ENCODE peak calls at places on chromosomes 16 and 17, in seven cellular contexts. One of them, this sample, is unnamed.
A peak's percentile ranks its signal among the peaks of the same experiment; 100 is the strongest.

GRCh38 chr17:42018988-42019387 is 902 bp upstream of the NKIRAS2 start:
- DNase-seq in Calu3: no peak
- DNase-seq in EL: no peak
- DNase-seq in lower lobe of right lung: no peak
- DNase-seq in hypothalamus: no peak
- DNase-seq in stimulated activated CD8-positive, alpha-beta memory T cell treated with anti-CD3 and anti-CD28 coated beads, Interleukin-7, amount 100 ng/mL, for 1 hour: no peak
- DNase-seq in Right ventricle myocardium superior: no peak
- DNase-seq in this sample: no peak

GRCh38 chr17:65079489-65079900 is 23.0 kb upstream of the GNA13 start:
- DNase-seq in EL: no peak
- DNase-seq in Right ventricle myocardium superior: no peak
- DNase-seq in lower lobe of right lung: no peak
- DNase-seq in stimulated activated CD8-positive, alpha-beta memory T cell treated with anti-CD3 and anti-CD28 coated beads, Interleukin-7, amount 100 ng/mL, for 1 hour: no peak
- DNase-seq in Calu3: no peak
- DNase-seq in hypothalamus: no peak
- DNase-seq in this sample: no peak

GRCh38 chr17:64156670-64157069 is 26.7 kb upstream of the ERN1 start:
- DNase-seq in Right ventricle myocardium superior: no peak
- DNase-seq in hypothalamus: peak; percentile 17
- DNase-seq in Calu3: no peak
- DNase-seq in stimulated activated CD8-positive, alpha-beta memory T cell treated with anti-CD3 and anti-CD28 coated beads, Interleukin-7, amount 100 ng/mL, for 1 hour: no peak
- DNase-seq in lower lobe of right lung: no peak
- DNase-seq in EL: no peak
- DNase-seq in this sample: no peak

GRCh38 chr16:64933890-64934289 is 188.0 kb downstream of the CDH11 start:
- DNase-seq in stimulated activated CD8-positive, alpha-beta memory T cell treated with anti-CD3 and anti-CD28 coated beads, Interleukin-7, amount 100 ng/mL, for 1 hour: no peak
- DNase-seq in Right ventricle myocardium superior: no peak
- DNase-seq in Calu3: no peak
- DNase-seq in EL: no peak
- DNase-seq in lower lobe of right lung: no peak
- DNase-seq in hypothalamus: no peak
- DNase-seq in this sample: peak; percentile 18

GRCh38 chr16:70694517-70695218 is 8.8 kb upstream of the MTSS2 start:
- DNase-seq in EL: no peak
- DNase-seq in Right ventricle myocardium superior: peak; percentile 39
- DNase-seq in stimulated activated CD8-positive, alpha-beta memory T cell treated with anti-CD3 and anti-CD28 coated beads, Interleukin-7, amount 100 ng/mL, for 1 hour: no peak
- DNase-seq in Calu3: no peak
- DNase-seq in lower lobe of right lung: no peak
- DNase-seq in hypothalamus: no peak
- DNase-seq in this sample: peak; percentile 66

GRCh38 chr16:31323959-31324629 is 30.9 kb upstream of the ITGAX start:
- DNase-seq in EL: no peak
- DNase-seq in Calu3: no peak
- DNase-seq in hypothalamus: no peak
- DNase-seq in Right ventricle myocardium superior: no peak
- DNase-seq in lower lobe of right lung: no peak
- DNase-seq in stimulated activated CD8-positive, alpha-beta memory T cell treated with anti-CD3 and anti-CD28 coated beads, Interleukin-7, amount 100 ng/mL, for 1 hour: no peak
- DNase-seq in this sample: no peak

GRCh38 chr16:71537643-71538042 is 11.4 kb downstream of the CHST4 start:
- DNase-seq in lower lobe of right lung: no peak
- DNase-seq in Right ventricle myocardium superior: no peak
- DNase-seq in hypothalamus: no peak
- DNase-seq in stimulated activated CD8-positive, alpha-beta memory T cell treated with anti-CD3 and anti-CD28 coated beads, Interleukin-7, amount 100 ng/mL, for 1 hour: no peak
- DNase-seq in Calu3: peak; percentile 78
- DNase-seq in EL: peak; percentile 32
- DNase-seq in this sample: peak; percentile 37

GRCh38 chr17:60538726-60539125 is 12.7 kb upstream of the APPBP2 start:
- DNase-seq in Calu3: no peak
- DNase-seq in stimulated activated CD8-positive, alpha-beta memory T cell treated with anti-CD3 and anti-CD28 coated beads, Interleukin-7, amount 100 ng/mL, for 1 hour: no peak
- DNase-seq in EL: no peak
- DNase-seq in lower lobe of right lung: no peak
- DNase-seq in hypothalamus: no peak
- DNase-seq in Right ventricle myocardium superior: no peak
- DNase-seq in this sample: no peak

GRCh38 chr16:53714080-53715050 is 10.4 kb downstream of the FTO start:
- DNase-seq in hypothalamus: no peak
- DNase-seq in EL: no peak
- DNase-seq in Calu3: no peak
- DNase-seq in lower lobe of right lung: no peak
- DNase-seq in Right ventricle myocardium superior: no peak
- DNase-seq in stimulated activated CD8-positive, alpha-beta memory T cell treated with anti-CD3 and anti-CD28 coated beads, Interleukin-7, amount 100 ng/mL, for 1 hour: no peak
- DNase-seq in this sample: no peak

GRCh38 chr16:106623-107324 is 28.7 kb downstream of the MPG start:
- DNase-seq in lower lobe of right lung: no peak
- DNase-seq in Right ventricle myocardium superior: no peak
- DNase-seq in hypothalamus: no peak
- DNase-seq in EL: peak; percentile 76
- DNase-seq in Calu3: peak; percentile 66
- DNase-seq in stimulated activated CD8-positive, alpha-beta memory T cell treated with anti-CD3 and anti-CD28 coated beads, Interleukin-7, amount 100 ng/mL, for 1 hour: no peak
- DNase-seq in this sample: peak; percentile 91

GRCh38 chr17:79485399-79485985 is 125.4 kb downstream of the RBFOX3 start:
- DNase-seq in hypothalamus: no peak
- DNase-seq in EL: no peak
- DNase-seq in Calu3: no peak
- DNase-seq in stimulated activated CD8-positive, alpha-beta memory T cell treated with anti-CD3 and anti-CD28 coated beads, Interleukin-7, amount 100 ng/mL, for 1 hour: no peak
- DNase-seq in lower lobe of right lung: no peak
- DNase-seq in Right ventricle myocardium superior: no peak
- DNase-seq in this sample: no peak

GRCh38 chr16:3578610-3579551 is 1.7 kb upstream of the NLRC3 start:
- DNase-seq in EL: peak; percentile 16
- DNase-seq in stimulated activated CD8-positive, alpha-beta memory T cell treated with anti-CD3 and anti-CD28 coated beads, Interleukin-7, amount 100 ng/mL, for 1 hour: no peak
- DNase-seq in Calu3: no peak
- DNase-seq in hypothalamus: no peak
- DNase-seq in Right ventricle myocardium superior: no peak
- DNase-seq in lower lobe of right lung: no peak
- DNase-seq in this sample: no peak

GRCh38 chr17:69672924-69673323 is 258.4 kb downstream of the MAP2K6 start:
- DNase-seq in Right ventricle myocardium superior: no peak
- DNase-seq in lower lobe of right lung: no peak
- DNase-seq in Calu3: no peak
- DNase-seq in stimulated activated CD8-positive, alpha-beta memory T cell treated with anti-CD3 and anti-CD28 coated beads, Interleukin-7, amount 100 ng/mL, for 1 hour: no peak
- DNase-seq in hypothalamus: no peak
- DNase-seq in EL: peak; percentile 87
- DNase-seq in this sample: peak; percentile 62

GRCh38 chr17:49111934-49112333 is 20.6 kb upstream of the B4GALNT2 start:
- DNase-seq in Right ventricle myocardium superior: no peak
- DNase-seq in lower lobe of right lung: no peak
- DNase-seq in hypothalamus: no peak
- DNase-seq in EL: no peak
- DNase-seq in stimulated activated CD8-positive, alpha-beta memory T cell treated with anti-CD3 and anti-CD28 coated beads, Interleukin-7, amount 100 ng/mL, for 1 hour: no peak
- DNase-seq in Calu3: no peak
- DNase-seq in this sample: no peak

GRCh38 chr16:50326835-50327465 is 41.8 kb downstream of the BRD7 start:
- DNase-seq in Calu3: no peak
- DNase-seq in stimulated activated CD8-positive, alpha-beta memory T cell treated with anti-CD3 and anti-CD28 coated beads, Interleukin-7, amount 100 ng/mL, for 1 hour: peak; percentile 46
- DNase-seq in lower lobe of right lung: no peak
- DNase-seq in Right ventricle myocardium superior: no peak
- DNase-seq in hypothalamus: no peak
- DNase-seq in EL: peak; percentile 25
- DNase-seq in this sample: peak; percentile 67

GRCh38 chr17:64355536-64356303 is 34.9 kb downstream of the PECAM1 start:
- DNase-seq in lower lobe of right lung: no peak
- DNase-seq in hypothalamus: no peak
- DNase-seq in stimulated activated CD8-positive, alpha-beta memory T cell treated with anti-CD3 and anti-CD28 coated beads, Interleukin-7, amount 100 ng/mL, for 1 hour: no peak
- DNase-seq in Right ventricle myocardium superior: peak; percentile 31
- DNase-seq in EL: peak; percentile 57
- DNase-seq in Calu3: no peak
- DNase-seq in this sample: no peak

GRCh38 chr16:2037631-2038358 is 9.8 kb downstream of the NTHL1 start:
- DNase-seq in Right ventricle myocardium superior: no peak
- DNase-seq in Calu3: no peak
- DNase-seq in hypothalamus: no peak
- DNase-seq in EL: no peak
- DNase-seq in lower lobe of right lung: no peak
- DNase-seq in stimulated activated CD8-positive, alpha-beta memory T cell treated with anti-CD3 and anti-CD28 coated beads, Interleukin-7, amount 100 ng/mL, for 1 hour: no peak
- DNase-seq in this sample: no peak

GRCh38 chr16:78939600-78939999 is 660.9 kb downstream of the MAF start:
- DNase-seq in hypothalamus: no peak
- DNase-seq in lower lobe of right lung: no peak
- DNase-seq in stimulated activated CD8-positive, alpha-beta memory T cell treated with anti-CD3 and anti-CD28 coated beads, Interleukin-7, amount 100 ng/mL, for 1 hour: no peak
- DNase-seq in Right ventricle myocardium superior: no peak
- DNase-seq in Calu3: no peak
- DNase-seq in EL: no peak
- DNase-seq in this sample: no peak

GRCh38 chr16:6131526-6132050 is 1034.0 kb upstream of the EEF2KMT start:
- DNase-seq in hypothalamus: no peak
- DNase-seq in EL: no peak
- DNase-seq in stimulated activated CD8-positive, alpha-beta memory T cell treated with anti-CD3 and anti-CD28 coated beads, Interleukin-7, amount 100 ng/mL, for 1 hour: no peak
- DNase-seq in Calu3: no peak
- DNase-seq in Right ventricle myocardium superior: no peak
- DNase-seq in lower lobe of right lung: no peak
- DNase-seq in this sample: no peak

GRCh38 chr16:57677622-57678369 is 9.7 kb downstream of the ADGRG3 start:
- DNase-seq in EL: no peak
- DNase-seq in lower lobe of right lung: no peak
- DNase-seq in stimulated activated CD8-positive, alpha-beta memory T cell treated with anti-CD3 and anti-CD28 coated beads, Interleukin-7, amount 100 ng/mL, for 1 hour: no peak
- DNase-seq in Right ventricle myocardium superior: no peak
- DNase-seq in hypothalamus: no peak
- DNase-seq in Calu3: no peak
- DNase-seq in this sample: no peak

GRCh38 chr17:74437702-74438101 is 5.8 kb downstream of the GPRC5C start:
- DNase-seq in hypothalamus: no peak
- DNase-seq in Right ventricle myocardium superior: no peak
- DNase-seq in EL: no peak
- DNase-seq in Calu3: no peak
- DNase-seq in stimulated activated CD8-positive, alpha-beta memory T cell treated with anti-CD3 and anti-CD28 coated beads, Interleukin-7, amount 100 ng/mL, for 1 hour: no peak
- DNase-seq in lower lobe of right lung: no peak
- DNase-seq in this sample: peak; percentile 41

GRCh38 chr17:38451840-38452529 is 23.7 kb downstream of the ARHGAP23 start:
- DNase-seq in lower lobe of right lung: no peak
- DNase-seq in hypothalamus: no peak
- DNase-seq in stimulated activated CD8-positive, alpha-beta memory T cell treated with anti-CD3 and anti-CD28 coated beads, Interleukin-7, amount 100 ng/mL, for 1 hour: no peak
- DNase-seq in Right ventricle myocardium superior: peak; percentile 60
- DNase-seq in Calu3: peak; percentile 73
- DNase-seq in EL: peak; percentile 98
- DNase-seq in this sample: no peak

GRCh38 chr16:70692481-70693203 is 6.8 kb upstream of the MTSS2 start:
- DNase-seq in lower lobe of right lung: no peak
- DNase-seq in Calu3: no peak
- DNase-seq in hypothalamus: no peak
- DNase-seq in stimulated activated CD8-positive, alpha-beta memory T cell treated with anti-CD3 and anti-CD28 coated beads, Interleukin-7, amount 100 ng/mL, for 1 hour: no peak
- DNase-seq in Right ventricle myocardium superior: peak; percentile 39
- DNase-seq in EL: no peak
- DNase-seq in this sample: no peak

GRCh38 chr17:16969931-16970906 is 1.7 kb downstream of the TNFRSF13B start:
- DNase-seq in hypothalamus: no peak
- DNase-seq in lower lobe of right lung: no peak
- DNase-seq in Right ventricle myocardium superior: no peak
- DNase-seq in Calu3: no peak
- DNase-seq in EL: no peak
- DNase-seq in stimulated activated CD8-positive, alpha-beta memory T cell treated with anti-CD3 and anti-CD28 coated beads, Interleukin-7, amount 100 ng/mL, for 1 hour: no peak
- DNase-seq in this sample: no peak

GRCh38 chr17:9677932-9678331 is 32.6 kb downstream of the USP43 start:
- DNase-seq in Calu3: no peak
- DNase-seq in Right ventricle myocardium superior: no peak
- DNase-seq in stimulated activated CD8-positive, alpha-beta memory T cell treated with anti-CD3 and anti-CD28 coated beads, Interleukin-7, amount 100 ng/mL, for 1 hour: no peak
- DNase-seq in EL: no peak
- DNase-seq in lower lobe of right lung: no peak
- DNase-seq in hypothalamus: no peak
- DNase-seq in this sample: no peak

GRCh38 chr17:51546114-51546513 is 285.8 kb downstream of the UTP18 start:
- DNase-seq in stimulated activated CD8-positive, alpha-beta memory T cell treated with anti-CD3 and anti-CD28 coated beads, Interleukin-7, amount 100 ng/mL, for 1 hour: no peak
- DNase-seq in Calu3: no peak
- DNase-seq in EL: no peak
- DNase-seq in hypothalamus: no peak
- DNase-seq in lower lobe of right lung: no peak
- DNase-seq in Right ventricle myocardium superior: no peak
- DNase-seq in this sample: no peak

GRCh38 chr16:82456683-82457082 is 170.1 kb upstream of the CDH13 start:
- DNase-seq in Right ventricle myocardium superior: peak; percentile 58
- DNase-seq in hypothalamus: peak; percentile 7
- DNase-seq in lower lobe of right lung: peak; percentile 61
- DNase-seq in Calu3: peak; percentile 71
- DNase-seq in stimulated activated CD8-positive, alpha-beta memory T cell treated with anti-CD3 and anti-CD28 coated beads, Interleukin-7, amount 100 ng/mL, for 1 hour: no peak
- DNase-seq in EL: peak; percentile 50
- DNase-seq in this sample: peak; percentile 43

GRCh38 chr17:79315282-79316106 is 240.9 kb downstream of the ENGASE start:
- DNase-seq in Calu3: no peak
- DNase-seq in Right ventricle myocardium superior: no peak
- DNase-seq in stimulated activated CD8-positive, alpha-beta memory T cell treated with anti-CD3 and anti-CD28 coated beads, Interleukin-7, amount 100 ng/mL, for 1 hour: no peak
- DNase-seq in EL: no peak
- DNase-seq in lower lobe of right lung: no peak
- DNase-seq in hypothalamus: no peak
- DNase-seq in this sample: no peak

GRCh38 chr17:27224526-27225315 is 69.2 kb upstream of the WSB1 start:
- DNase-seq in hypothalamus: no peak
- DNase-seq in stimulated activated CD8-positive, alpha-beta memory T cell treated with anti-CD3 and anti-CD28 coated beads, Interleukin-7, amount 100 ng/mL, for 1 hour: no peak
- DNase-seq in EL: peak; percentile 47
- DNase-seq in Right ventricle myocardium superior: no peak
- DNase-seq in Calu3: no peak
- DNase-seq in lower lobe of right lung: no peak
- DNase-seq in this sample: no peak

GRCh38 chr16:66459878-66460277 is 32.8 kb downstream of the BEAN1 start:
- DNase-seq in Right ventricle myocardium superior: no peak
- DNase-seq in lower lobe of right lung: no peak
- DNase-seq in Calu3: no peak
- DNase-seq in EL: peak; percentile 12
- DNase-seq in hypothalamus: no peak
- DNase-seq in stimulated activated CD8-positive, alpha-beta memory T cell treated with anti-CD3 and anti-CD28 coated beads, Interleukin-7, amount 100 ng/mL, for 1 hour: no peak
- DNase-seq in this sample: no peak

GRCh38 chr17:68326681-68327080 is 35.4 kb downstream of the ARSG start:
- DNase-seq in hypothalamus: no peak
- DNase-seq in Calu3: no peak
- DNase-seq in Right ventricle myocardium superior: no peak
- DNase-seq in EL: no peak
- DNase-seq in lower lobe of right lung: no peak
- DNase-seq in stimulated activated CD8-positive, alpha-beta memory T cell treated with anti-CD3 and anti-CD28 coated beads, Interleukin-7, amount 100 ng/mL, for 1 hour: no peak
- DNase-seq in this sample: no peak

GRCh38 chr17:57451126-57451690 is 194.9 kb downstream of the MSI2 start:
- DNase-seq in hypothalamus: no peak
- DNase-seq in lower lobe of right lung: no peak
- DNase-seq in Calu3: no peak
- DNase-seq in stimulated activated CD8-positive, alpha-beta memory T cell treated with anti-CD3 and anti-CD28 coated beads, Interleukin-7, amount 100 ng/mL, for 1 hour: no peak
- DNase-seq in EL: no peak
- DNase-seq in Right ventricle myocardium superior: no peak
- DNase-seq in this sample: no peak

GRCh38 chr16:20868890-20869289 is 31.3 kb downstream of the DCUN1D3 start:
- DNase-seq in Calu3: peak; percentile 62
- DNase-seq in lower lobe of right lung: peak; percentile 79
- DNase-seq in stimulated activated CD8-positive, alpha-beta memory T cell treated with anti-CD3 and anti-CD28 coated beads, Interleukin-7, amount 100 ng/mL, for 1 hour: no peak
- DNase-seq in hypothalamus: peak; percentile 46
- DNase-seq in Right ventricle myocardium superior: peak; percentile 95
- DNase-seq in EL: peak; percentile 64
- DNase-seq in this sample: no peak

GRCh38 chr17:79065105-79065670 is 9.4 kb upstream of the ENGASE start:
- DNase-seq in hypothalamus: no peak
- DNase-seq in Calu3: peak; percentile 49
- DNase-seq in EL: peak; percentile 15
- DNase-seq in Right ventricle myocardium superior: no peak
- DNase-seq in stimulated activated CD8-positive, alpha-beta memory T cell treated with anti-CD3 and anti-CD28 coated beads, Interleukin-7, amount 100 ng/mL, for 1 hour: no peak
- DNase-seq in lower lobe of right lung: no peak
- DNase-seq in this sample: peak; percentile 73

GRCh38 chr17:42347198-42347597 is 41.0 kb downstream of the STAT3 start:
- DNase-seq in hypothalamus: no peak
- DNase-seq in stimulated activated CD8-positive, alpha-beta memory T cell treated with anti-CD3 and anti-CD28 coated beads, Interleukin-7, amount 100 ng/mL, for 1 hour: no peak
- DNase-seq in Right ventricle myocardium superior: no peak
- DNase-seq in lower lobe of right lung: no peak
- DNase-seq in EL: peak; percentile 89
- DNase-seq in Calu3: peak; percentile 47
- DNase-seq in this sample: peak; percentile 86

GRCh38 chr16:55701442-55702319 is 45.9 kb downstream of the SLC6A2 start:
- DNase-seq in Right ventricle myocardium superior: peak; percentile 71
- DNase-seq in lower lobe of right lung: peak; percentile 72
- DNase-seq in Calu3: peak; percentile 71
- DNase-seq in EL: peak; percentile 42
- DNase-seq in hypothalamus: peak; percentile 16
- DNase-seq in stimulated activated CD8-positive, alpha-beta memory T cell treated with anti-CD3 and anti-CD28 coated beads, Interleukin-7, amount 100 ng/mL, for 1 hour: no peak
- DNase-seq in this sample: peak; percentile 22